ENCODE peak calls at places on chromosomes 1 and 21, in seven cellular contexts. K, E, S, V, T, F and M are unnamed samples.

GRCh38 chr1:212256404-212256803 is 28.8 kb upstream of the PPP2R5A start:
- DNase-seq in K (no peak), E (no peak), S (no peak), V (no peak), T (no peak), F (no peak), M (no peak)

GRCh38 chr1:221622389-221622788 is 119.5 kb downstream of the DUSP10 start:
- DNase-seq in K (no peak), E (no peak), S (no peak), V (no peak), T (no peak), F (no peak), M (no peak)

GRCh38 chr1:226984521-226985238 is 44.6 kb downstream of the COQ8A start:
- DNase-seq in K (no peak), E (no peak), S (no peak), V (no peak), T (peak), F (no peak), M (no peak)

GRCh38 chr1:107262472-107263286 is 121.8 kb downstream of the NTNG1 start:
- DNase-seq in K (no peak), E (no peak), S (no peak), V (no peak), T (no peak), F (no peak), M (no peak)

GRCh38 chr1:53371121-53371666 is 43.3 kb upstream of the LRP8 start:
- DNase-seq in K (no peak), E (no peak), S (peak), V (no peak), T (peak), F (no peak), M (no peak)

GRCh38 chr1:10975567-10976326 is 36.7 kb upstream of the TARDBP start:
- DNase-seq in K (peak), E (no peak), S (peak), V (peak), T (no peak), F (no peak), M (peak)

GRCh38 chr1:58818075-58818474 is 34.2 kb upstream of the JUN start:
- DNase-seq in K (peak), E (no peak), S (no peak), V (peak), T (no peak), F (no peak), M (no peak)

GRCh38 chr1:203713125-203713524 is 51.9 kb upstream of the LAX1 start:
- DNase-seq in K (no peak), E (no peak), S (no peak), V (no peak), T (no peak), F (no peak), M (no peak)

GRCh38 chr1:31652891-31653489 is 8.3 kb upstream of the PEF1 start:
- DNase-seq in K (no peak), E (no peak), S (no peak), V (no peak), T (no peak), F (no peak), M (no peak)

GRCh38 chr1:33111965-33112364 is 31.0 kb downstream of the AZIN2 start:
- DNase-seq in K (peak), E (no peak), S (no peak), V (peak), T (no peak), F (no peak), M (peak)

GRCh38 chr1:212667223-212668139 is 32.2 kb downstream of the BATF3 start:
- DNase-seq in K (peak), E (no peak), S (peak), V (peak), T (peak), F (no peak), M (peak)

GRCh38 chr1:235901461-235901860 is 34.8 kb upstream of the LYST start:
- DNase-seq in K (peak), E (no peak), S (no peak), V (peak), T (no peak), F (no peak), M (no peak)

GRCh38 chr1:234887026-234887910 is 241.4 kb downstream of the TOMM20 start:
- DNase-seq in K (peak), E (no peak), S (no peak), V (peak), T (no peak), F (no peak), M (no peak)

GRCh38 chr1:39976732-39977131 is 21.8 kb downstream of the MFSD2A start:
- DNase-seq in K (no peak), E (no peak), S (peak), V (no peak), T (peak), F (no peak), M (peak)

GRCh38 chr21:33971492-33972013 is 55.9 kb upstream of the ATP5PO start:
- DNase-seq in K (peak), E (no peak), S (peak), V (peak), T (no peak), F (no peak), M (peak)

GRCh38 chr1:52641307-52641706 is 8.3 kb downstream of the SHISAL2A start:
- DNase-seq in K (no peak), E (no peak), S (no peak), V (no peak), T (no peak), F (no peak), M (no peak)

GRCh38 chr1:30060738-30061137 is 662.6 kb downstream of the MATN1 start:
- DNase-seq in K (no peak), E (no peak), S (no peak), V (no peak), T (no peak), F (no peak), M (no peak)

GRCh38 chr1:77220687-77221463 is 1.6 kb upstream of the PIGK start:
- DNase-seq in K (peak), E (no peak), S (no peak), V (peak), T (no peak), F (no peak), M (peak)

GRCh38 chr1:232282541-232282940 is 347.4 kb downstream of the SIPA1L2 start:
- DNase-seq in K (no peak), E (no peak), S (no peak), V (no peak), T (no peak), F (no peak), M (no peak)

GRCh38 chr21:24594082-24594481 is 1013.2 kb downstream of the MRPL39 start:
- DNase-seq in K (no peak), E (no peak), S (peak), V (no peak), T (no peak), F (peak), M (no peak)

GRCh38 chr1:3620708-3621107 is 4.1 kb upstream of the TPRG1L start:
- DNase-seq in K (no peak), E (no peak), S (no peak), V (no peak), T (no peak), F (no peak), M (no peak)

GRCh38 chr1:116900471-116901365 is 9.0 kb upstream of the PTGFRN start:
- DNase-seq in K (no peak), E (no peak), S (no peak), V (no peak), T (no peak), F (no peak), M (peak)

GRCh38 chr1:97603776-97604175 is 317.1 kb downstream of the DPYD start:
- DNase-seq in K (peak), E (no peak), S (no peak), V (peak), T (no peak), F (no peak), M (no peak)

GRCh38 chr1:188188317-188188716 is 1359.6 kb downstream of the PLA2G4A start:
- DNase-seq in K (no peak), E (no peak), S (peak), V (no peak), T (no peak), F (no peak), M (no peak)

GRCh38 chr1:183863852-183864251 is 58.9 kb downstream of the RGL1 start:
- DNase-seq in K (no peak), E (no peak), S (no peak), V (no peak), T (no peak), F (no peak), M (no peak)

GRCh38 chr1:222594789-222595188 is 5.1 kb upstream of the TAF1A start:
- DNase-seq in K (no peak), E (no peak), S (no peak), V (no peak), T (no peak), F (no peak), M (no peak)

GRCh38 chr1:19811206-19811851 is 3.8 kb downstream of the RNF186 start:
- DNase-seq in K (peak), E (no peak), S (peak), V (peak), T (peak), F (no peak), M (peak)

GRCh38 chr1:83097715-83098613 is 901.0 kb downstream of the TTLL7 start:
- DNase-seq in K (no peak), E (no peak), S (no peak), V (no peak), T (no peak), F (no peak), M (no peak)

GRCh38 chr1:225882699-225883615 is 777 bp upstream of the TMEM63A start:
- DNase-seq in K (peak), E (peak), S (peak), V (peak), T (peak), F (no peak), M (no peak)

GRCh38 chr1:166432655-166433054 is 265.9 kb upstream of the FAM78B start:
- DNase-seq in K (no peak), E (no peak), S (no peak), V (no peak), T (no peak), F (no peak), M (no peak)

GRCh38 chr1:32486463-32487113 is 21.7 kb downstream of the ZBTB8B start:
- DNase-seq in K (no peak), E (no peak), S (no peak), V (no peak), T (no peak), F (no peak), M (peak)

GRCh38 chr21:29221259-29221744 is 77.4 kb upstream of the BACH1 start:
- DNase-seq in K (peak), E (no peak), S (no peak), V (no peak), T (no peak), F (no peak), M (no peak)

GRCh38 chr1:226568077-226568831 is 19.7 kb downstream of the STUM start:
- DNase-seq in K (no peak), E (no peak), S (peak), V (no peak), T (peak), F (no peak), M (no peak)

GRCh38 chr1:77534456-77534855 is 148.0 kb downstream of the ZZZ3 start:
- DNase-seq in K (no peak), E (no peak), S (no peak), V (no peak), T (no peak), F (no peak), M (no peak)

GRCh38 chr1:236064674-236065508 is at the start of gene NID1:
- DNase-seq in K (peak), E (peak), S (peak), V (peak), T (peak), F (peak), M (peak)

GRCh38 chr1:7265771-7266371 is 480.6 kb downstream of the CAMTA1 start:
- DNase-seq in K (peak), E (no peak), S (no peak), V (peak), T (no peak), F (no peak), M (no peak)

GRCh38 chr1:26744075-26744958 is 43.4 kb upstream of the PIGV start:
- DNase-seq in K (peak), E (no peak), S (peak), V (peak), T (peak), F (no peak), M (peak)

GRCh38 chr1:53838654-53838974 is 518 bp upstream of the NDC1 start:
- DNase-seq in K (no peak), E (no peak), S (no peak), V (no peak), T (no peak), F (no peak), M (no peak)

GRCh38 chr1:161440312-161440894 is 64.9 kb upstream of the FCGR2A start:
- DNase-seq in K (peak), E (peak), S (peak), V (peak), T (peak), F (peak), M (peak)

GRCh38 chr1:17883662-17884395 is 128.7 kb downstream of the ACTL8 start:
- DNase-seq in K (no peak), E (no peak), S (no peak), V (no peak), T (no peak), F (no peak), M (no peak)

GRCh38 chr1:17886361-17886760 is 131.2 kb downstream of the ACTL8 start:
- DNase-seq in K (no peak), E (no peak), S (no peak), V (no peak), T (no peak), F (no peak), M (no peak)

GRCh38 chr1:17887646-17888395 is 132.7 kb downstream of the ACTL8 start:
- DNase-seq in K (no peak), E (no peak), S (no peak), V (no peak), T (no peak), F (no peak), M (no peak)

GRCh38 chr1:17886838-17887441 is 131.8 kb downstream of the ACTL8 start:
- DNase-seq in K (no peak), E (no peak), S (no peak), V (no peak), T (peak), F (no peak), M (no peak)

GRCh38 chr1:17885663-17886062 is 130.5 kb downstream of the ACTL8 start:
- DNase-seq in K (no peak), E (no peak), S (no peak), V (no peak), T (no peak), F (no peak), M (no peak)
- H3K23ac ChIP-seq in K (no peak), E (no peak), S (no peak), V (no peak), T (no peak), F (no peak), M (no peak)

DNA sequence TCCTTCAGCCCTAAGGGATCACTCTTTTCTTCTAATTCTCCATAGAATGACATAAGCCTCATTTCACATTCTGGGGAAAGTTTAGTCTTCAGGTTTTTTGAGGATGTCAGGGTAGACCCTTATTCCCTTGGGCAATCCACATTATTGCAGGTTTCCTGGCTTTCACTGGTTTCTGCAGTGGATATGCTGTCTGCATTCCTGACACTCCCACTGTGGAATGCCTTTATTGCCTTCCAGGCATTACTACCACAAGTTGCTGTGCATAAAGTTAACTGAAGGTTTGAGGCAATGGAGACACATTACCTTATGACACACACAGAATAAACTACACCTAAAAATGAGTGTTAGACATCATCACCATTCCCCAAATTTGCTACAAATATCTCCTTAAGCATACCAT is 12.7 kb downstream of the FASLG start:
- DNase-seq in K (peak), E (no peak), S (peak), V (peak), T (no peak), F (no peak), M (peak)
- H3K4ac ChIP-seq in K (no peak), E (no peak), S (no peak), V (no peak), T (no peak), F (no peak), M (no peak)

DNA sequence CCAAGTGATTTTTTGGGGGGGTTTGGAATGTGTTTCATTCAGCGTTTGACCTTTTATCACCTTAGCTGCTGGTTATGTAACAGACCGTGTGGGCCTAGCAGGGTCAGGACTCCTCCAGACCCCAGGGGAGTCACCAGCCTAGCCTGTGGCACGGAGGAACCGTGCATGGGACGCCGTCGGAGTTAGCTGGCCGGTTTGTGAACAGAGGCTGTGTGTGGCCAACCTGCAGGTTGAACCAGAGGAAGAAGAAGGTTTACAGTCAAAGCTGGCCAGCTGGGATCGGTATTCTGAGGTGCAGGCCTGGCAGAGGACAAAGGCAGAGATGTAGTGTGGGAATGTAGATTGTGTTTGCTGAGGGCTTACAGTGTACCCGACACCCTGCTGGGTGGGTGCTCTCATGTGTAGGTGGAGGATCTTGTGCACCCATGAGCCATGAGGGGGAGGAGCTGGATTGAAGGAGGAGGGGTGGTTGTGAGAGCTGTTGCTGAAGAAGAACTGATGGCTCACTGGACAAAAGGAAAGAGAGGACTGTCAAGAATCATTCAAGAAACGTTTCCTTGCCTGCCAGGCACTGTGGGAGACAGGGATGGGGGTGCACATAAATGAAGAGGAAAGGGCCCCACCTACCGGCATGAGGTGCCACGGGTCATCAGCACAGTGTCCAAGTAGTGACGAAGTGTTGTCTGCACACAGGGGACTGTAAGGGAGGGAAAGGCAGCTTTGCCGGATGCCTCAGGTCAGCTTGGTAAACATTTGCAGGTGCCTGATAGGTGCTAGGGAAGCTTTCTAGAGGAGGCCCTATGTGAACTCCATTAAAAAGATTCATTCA is 40.0 kb upstream of the PWP2 start:
- DNase-seq in K (no peak), E (no peak), S (no peak), V (no peak), T (no peak), F (no peak), M (no peak)
- H3K23ac ChIP-seq in K (no peak), E (no peak), S (no peak), V (no peak), T (no peak), F (no peak), M (no peak)

GRCh38 chr1:93829061-93829460 is 49.9 kb downstream of the DNTTIP2 start:
- DNase-seq in K (no peak), E (no peak), S (no peak), V (no peak), T (peak), F (no peak), M (no peak)
- H3K4ac ChIP-seq in K (no peak), E (no peak), S (peak), V (no peak), T (no peak), F (no peak), M (peak)

DNA sequence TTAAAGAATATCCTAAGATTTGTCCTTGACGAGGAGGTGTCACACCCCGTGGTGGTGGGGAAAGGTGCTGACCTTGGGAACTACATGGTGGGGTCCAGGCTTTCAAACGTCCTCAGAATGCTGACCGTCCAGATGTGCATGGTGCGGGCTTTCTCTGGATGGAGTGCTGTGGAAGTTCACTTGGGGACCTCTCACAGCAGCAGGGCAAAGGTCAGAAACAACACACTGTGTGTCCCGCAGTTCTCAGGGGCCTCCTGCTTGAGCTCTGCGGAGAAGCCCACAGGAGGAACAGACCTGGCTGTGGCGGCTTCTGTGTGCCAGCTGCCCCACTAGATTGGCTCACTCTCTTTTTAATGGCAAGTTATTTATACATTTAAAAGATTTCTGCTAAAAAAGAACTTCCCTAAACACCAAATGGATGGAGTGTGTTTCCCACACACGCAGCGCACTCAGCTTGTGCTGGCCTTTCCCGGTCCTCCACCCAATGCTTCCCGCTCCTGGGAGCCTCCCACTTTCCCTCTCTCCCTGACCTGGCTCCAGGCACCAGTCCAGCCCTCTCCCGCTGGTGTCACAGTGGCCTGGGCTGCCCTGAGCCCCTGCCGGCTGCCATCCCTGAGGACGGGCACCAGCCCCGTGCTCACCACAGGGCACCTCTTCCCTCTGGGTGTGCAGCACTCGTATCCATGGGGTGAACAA is 68.2 kb downstream of the SLC37A1 start:
- DNase-seq in K (no peak), E (no peak), S (no peak), V (no peak), T (no peak), F (no peak), M (no peak)
- H3K23ac ChIP-seq in K (no peak), E (no peak), S (no peak), V (no peak), T (no peak), F (no peak), M (no peak)

DNA sequence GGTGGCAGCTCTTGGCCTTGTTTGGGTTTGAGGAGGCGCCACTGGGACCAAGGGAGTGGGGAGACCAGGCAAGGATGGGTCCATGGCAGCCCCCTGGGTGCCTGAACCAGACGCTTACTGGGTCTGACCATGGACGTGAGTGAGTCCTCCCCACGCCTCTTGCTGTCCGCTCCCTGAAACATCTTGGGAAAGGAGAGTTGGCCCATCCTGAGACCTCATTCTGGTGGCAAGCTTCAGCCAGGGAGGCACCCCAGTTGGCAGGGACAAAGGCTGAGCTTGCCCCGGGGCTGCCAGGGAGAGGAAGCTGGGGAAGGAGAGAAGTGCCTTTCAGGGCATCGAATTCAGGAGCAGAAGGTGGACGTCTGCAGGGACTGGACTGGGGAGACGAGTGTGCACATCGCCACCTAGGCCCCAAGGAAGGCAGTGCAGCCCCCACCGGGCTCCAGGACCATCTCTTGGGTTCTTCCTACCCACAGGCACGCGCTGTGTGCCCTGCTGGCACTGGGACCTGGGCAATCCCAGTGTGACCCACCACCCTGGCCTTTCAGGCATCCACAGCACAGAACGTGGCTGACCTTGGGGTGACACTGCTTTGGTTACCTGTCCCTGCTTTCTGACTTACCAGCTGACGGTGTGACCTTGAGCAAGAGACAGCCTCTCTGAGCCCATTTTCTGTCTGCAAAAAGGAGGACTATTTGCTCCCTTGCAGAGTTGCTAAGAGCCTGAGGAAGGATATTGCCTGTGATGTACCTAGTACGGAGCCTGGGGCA is 132.9 kb upstream of the WNT4 start:
- DNase-seq in K (peak), E (peak), S (peak), V (peak), T (peak), F (peak), M (peak)
- H3K4ac ChIP-seq in K (no peak), E (no peak), S (no peak), V (no peak), T (no peak), F (no peak), M (peak)